ENCODE peak calls at places on chromosomes 11 and 22, in ten cellular contexts. L, X, U, O, H, F, A, S, E and K are unnamed samples.

GRCh38 chr22:27892064-27892463 is 27.0 kb downstream of the PITPNB start:
- DNase-seq in L (no peak), X (no peak), U (no peak), O (no peak), H (no peak), F (no peak), A (no peak), S (no peak), E (no peak), K (no peak)

GRCh38 chr11:37511425-37511933 is 913.4 kb upstream of the RAG2 start:
- DNase-seq in L (no peak), X (no peak), U (no peak), O (no peak), H (no peak), F (peak; percentile 56), A (no peak), S (no peak), E (peak; percentile 48), K (no peak)

GRCh38 chr22:18992543-18993198 is 56.6 kb upstream of the PRODH start:
- DNase-seq in L (no peak), X (no peak), U (no peak), O (no peak), H (no peak), F (no peak), A (no peak), S (no peak), E (no peak), K (no peak)

GRCh38 chr11:44848203-44848962 is 102.3 kb downstream of the TP53I11 start:
- DNase-seq in L (no peak), X (no peak), U (peak; percentile 53), O (no peak), H (no peak), F (no peak), A (no peak), S (no peak), E (no peak), K (no peak)

GRCh38 chr22:26756675-26757293 is 99.4 kb downstream of the MIAT start:
- DNase-seq in L (peak; percentile 93), X (no peak), U (peak; percentile 75), O (no peak), H (peak; percentile 95), F (no peak), A (peak; percentile 52), S (no peak), E (peak; percentile 14), K (peak; percentile 75)

GRCh38 chr11:116217006-116217405 is 555.8 kb downstream of the BUD13 start:
- DNase-seq in L (peak; percentile 55), X (no peak), U (no peak), O (no peak), H (peak; percentile 54), F (no peak), A (no peak), S (peak; percentile 11), E (no peak), K (peak; percentile 58)

GRCh38 chr11:68211546-68211945 is 1.6 kb downstream of the KMT5B start:
- DNase-seq in L (no peak), X (no peak), U (no peak), O (no peak), H (no peak), F (no peak), A (no peak), S (peak; percentile 49), E (no peak), K (no peak)

GRCh38 chr11:30131535-30131934 is 99.3 kb upstream of the FSHB start:
- DNase-seq in L (peak; percentile 11), X (no peak), U (no peak), O (no peak), H (no peak), F (no peak), A (no peak), S (no peak), E (no peak), K (no peak)

GRCh38 chr22:23269441-23270211 is 89.3 kb downstream of the BCR start:
- DNase-seq in L (no peak), X (no peak), U (no peak), O (no peak), H (peak; percentile 81), F (no peak), A (no peak), S (no peak), E (no peak), K (no peak)

GRCh38 chr11:62831520-62832345 is at the start of gene STX5:
- DNase-seq in L (peak; percentile 97), X (peak; percentile 98), U (peak; percentile 100), O (peak; percentile 99), H (peak; percentile 98), F (peak; percentile 97), A (peak; percentile 92), S (peak; percentile 100), E (peak; percentile 98), K (peak; percentile 99)

GRCh38 chr11:64854534-64855502 is 10.4 kb upstream of the CDC42BPG start:
- DNase-seq in L (peak; percentile 96), X (no peak), U (peak; percentile 96), O (no peak), H (no peak), F (peak; percentile 97), A (peak; percentile 91), S (no peak), E (peak; percentile 84), K (no peak)

GRCh38 chr11:25247336-25247735 is 750.5 kb downstream of the LUZP2 start:
- DNase-seq in L (no peak), X (no peak), U (no peak), O (no peak), H (no peak), F (no peak), A (no peak), S (no peak), E (no peak), K (no peak)

GRCh38 chr11:19832166-19832750 is 119.6 kb downstream of the NAV2 start:
- DNase-seq in L (no peak), X (no peak), U (no peak), O (no peak), H (no peak), F (no peak), A (no peak), S (no peak), E (no peak), K (peak; percentile 41)

GRCh38 chr22:46676881-46677280 is 56.7 kb downstream of the GRAMD4 start:
- DNase-seq in L (no peak), X (no peak), U (no peak), O (no peak), H (no peak), F (no peak), A (no peak), S (no peak), E (no peak), K (no peak)

GRCh38 chr11:64245797-64246623 is 733 bp downstream of the PPP1R14B start:
- DNase-seq in L (peak; percentile 83), X (no peak), U (peak; percentile 94), O (no peak), H (peak; percentile 77), F (peak; percentile 94), A (peak; percentile 71), S (no peak), E (peak; percentile 83), K (no peak)

GRCh38 chr11:77269484-77270123 is 31.9 kb downstream of the GDPD4 start:
- DNase-seq in L (no peak), X (no peak), U (no peak), O (no peak), H (no peak), F (no peak), A (no peak), S (no peak), E (no peak), K (no peak)

GRCh38 chr22:44256860-44257560 is 55.7 kb downstream of the SHISAL1 start:
- DNase-seq in L (no peak), X (no peak), U (no peak), O (no peak), H (peak; percentile 58), F (no peak), A (no peak), S (no peak), E (no peak), K (no peak)

GRCh38 chr11:70002433-70002832 is 75.7 kb upstream of the ANO1 start:
- DNase-seq in L (no peak), X (no peak), U (no peak), O (no peak), H (no peak), F (no peak), A (no peak), S (no peak), E (no peak), K (no peak)

GRCh38 chr11:76156971-76157427 is 49.3 kb downstream of the WNT11 start:
- DNase-seq in L (no peak), X (no peak), U (no peak), O (no peak), H (peak; percentile 35), F (no peak), A (no peak), S (no peak), E (no peak), K (no peak)

GRCh38 chr11:75384438-75385080 is 14.8 kb upstream of the RPS3 start:
- DNase-seq in L (peak; percentile 90), X (peak; percentile 69), U (peak; percentile 90), O (peak; percentile 54), H (peak; percentile 92), F (peak; percentile 40), A (peak; percentile 90), S (peak; percentile 67), E (peak; percentile 44), K (peak; percentile 91)

GRCh38 chr11:122313581-122313980 is 197.6 kb upstream of the BLID start:
- DNase-seq in L (no peak), X (no peak), U (no peak), O (no peak), H (no peak), F (no peak), A (no peak), S (no peak), E (no peak), K (no peak)

GRCh38 chr11:79678780-79679468 is 238.1 kb upstream of the TENM4 start:
- DNase-seq in L (no peak), X (no peak), U (no peak), O (no peak), H (no peak), F (no peak), A (no peak), S (no peak), E (no peak), K (no peak)